ENCODE peak calls at places on chromosomes 12 and 14, in seven cellular contexts. K, J, L, Z, P, C and N are unnamed samples.

GRCh38 chr12:57781241-57781640 is 1.3 kb upstream of the TSFM start:
- DNase-seq in K (no peak), P (no peak), C (no peak), Z (no peak), L (no peak), J (no peak), N (no peak)

GRCh38 chr12:89263153-89263552 is 89.1 kb downstream of the DUSP6 start:
- DNase-seq in P (no peak), C (no peak), K (no peak), Z (no peak), J (no peak), L (no peak), N (no peak)

GRCh38 chr12:40469736-40470135 is 222.5 kb upstream of the CNTN1 start:
- DNase-seq in K (no peak), J (no peak), L (peak; percentile 4), Z (no peak), C (no peak), P (no peak), N (no peak)

GRCh38 chr12:77572371-77572770 is 258.3 kb upstream of the NAV3 start:
- DNase-seq in L (no peak), P (no peak), Z (no peak), J (no peak), K (no peak), C (no peak), N (no peak)

GRCh38 chr12:6532927-6533652 is 1.2 kb upstream of the GAPDH start:
- DNase-seq in C (no peak), P (no peak), J (no peak), Z (peak; percentile 25), K (peak; percentile 84), L (peak; percentile 79), N (no peak)

GRCh38 chr12:34600592-34601462 is 578.5 kb downstream of the ALG10 start:
- DNase-seq in K (no peak), J (no peak), L (peak; percentile 0), Z (peak; percentile 1), C (no peak), P (no peak), N (no peak)

GRCh38 chr12:554001-554285 is 94.2 kb downstream of the B4GALNT3 start:
- DNase-seq in J (no peak), K (no peak), P (no peak), Z (no peak), C (no peak), L (no peak), N (no peak)

GRCh38 chr14:104315625-104316024 is 177.2 kb downstream of the KIF26A start:
- DNase-seq in Z (no peak), J (no peak), L (no peak), P (no peak), K (no peak), C (no peak), N (no peak)

GRCh38 chr14:67365476-67365875 is 5.3 kb downstream of the EIF2S1 start:
- DNase-seq in K (no peak), P (no peak), L (no peak), J (no peak), C (no peak), Z (no peak), N (no peak)

GRCh38 chr12:105740970-105741725 is 397.6 kb downstream of the NUAK1 start:
- DNase-seq in P (no peak), K (no peak), Z (no peak), C (no peak), J (no peak), L (no peak), N (no peak)

GRCh38 chr14:102049258-102050025 is 37.4 kb downstream of the HSP90AA1 start:
- DNase-seq in C (no peak), J (no peak), P (no peak), Z (no peak), K (no peak), L (no peak), N (no peak)

GRCh38 chr12:50099302-50100008 is 4.4 kb upstream of the GPD1 start:
- DNase-seq in P (no peak), K (no peak), C (no peak), J (no peak), L (no peak), Z (no peak), N (no peak)

GRCh38 chr12:99529966-99530365 is 117.6 kb upstream of the GARIN6 start:
- DNase-seq in C (no peak), Z (no peak), J (no peak), L (no peak), P (peak; percentile 62), K (no peak), N (no peak)

GRCh38 chr12:92602930-92603623 is 99.7 kb upstream of the PLEKHG7 start:
- DNase-seq in K (no peak), L (no peak), P (no peak), C (no peak), Z (no peak), J (no peak), N (no peak)

GRCh38 chr12:92601680-92602079 is 101.1 kb upstream of the PLEKHG7 start:
- DNase-seq in P (no peak), C (no peak), L (no peak), Z (no peak), K (no peak), J (no peak), N (no peak)

GRCh38 chr12:92603741-92604432 is 98.9 kb upstream of the PLEKHG7 start:
- DNase-seq in J (no peak), K (no peak), P (no peak), Z (no peak), C (no peak), L (no peak), N (peak; percentile 44)

GRCh38 chr12:92604786-92605185 is 98.0 kb upstream of the PLEKHG7 start:
- DNase-seq in L (no peak), Z (no peak), P (no peak), J (no peak), C (no peak), K (no peak), N (no peak)

GRCh38 chr12:92602476-92602875 is 100.3 kb upstream of the PLEKHG7 start:
- DNase-seq in L (no peak), J (no peak), K (no peak), P (no peak), C (no peak), Z (no peak), N (peak; percentile 63)
- TF ChIP-seq JUND in L (peak; percentile 6), J (no peak), K (no peak), P (no peak), C (no peak), Z (no peak), N (peak; percentile 33)

DNA sequence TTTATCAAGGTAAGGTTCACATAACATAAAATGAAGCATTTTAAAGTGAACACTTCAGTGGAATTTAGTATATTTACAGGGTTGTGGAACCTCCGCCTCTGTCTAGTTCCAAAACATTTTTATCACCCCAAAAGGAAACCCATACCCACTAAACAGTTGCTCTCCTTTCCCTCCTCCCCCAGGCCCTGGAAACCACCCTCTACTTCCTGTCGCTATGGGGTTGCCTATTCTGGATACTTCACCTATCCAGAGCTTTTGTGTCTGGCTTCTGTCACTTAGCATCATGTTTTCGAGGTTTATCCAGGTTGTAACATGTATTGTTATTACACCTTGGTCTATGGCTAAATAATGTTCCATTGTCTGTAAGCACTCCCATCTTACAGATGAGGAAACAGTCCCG is 27.7 kb upstream of the ZFP36L1 start:
- DNase-seq in P (no peak), C (no peak), L (no peak), J (no peak), K (no peak), Z (no peak), N (no peak)
- TF ChIP-seq JUND in P (no peak), C (no peak), L (no peak), J (no peak), K (no peak), Z (no peak), N (no peak)

DNA sequence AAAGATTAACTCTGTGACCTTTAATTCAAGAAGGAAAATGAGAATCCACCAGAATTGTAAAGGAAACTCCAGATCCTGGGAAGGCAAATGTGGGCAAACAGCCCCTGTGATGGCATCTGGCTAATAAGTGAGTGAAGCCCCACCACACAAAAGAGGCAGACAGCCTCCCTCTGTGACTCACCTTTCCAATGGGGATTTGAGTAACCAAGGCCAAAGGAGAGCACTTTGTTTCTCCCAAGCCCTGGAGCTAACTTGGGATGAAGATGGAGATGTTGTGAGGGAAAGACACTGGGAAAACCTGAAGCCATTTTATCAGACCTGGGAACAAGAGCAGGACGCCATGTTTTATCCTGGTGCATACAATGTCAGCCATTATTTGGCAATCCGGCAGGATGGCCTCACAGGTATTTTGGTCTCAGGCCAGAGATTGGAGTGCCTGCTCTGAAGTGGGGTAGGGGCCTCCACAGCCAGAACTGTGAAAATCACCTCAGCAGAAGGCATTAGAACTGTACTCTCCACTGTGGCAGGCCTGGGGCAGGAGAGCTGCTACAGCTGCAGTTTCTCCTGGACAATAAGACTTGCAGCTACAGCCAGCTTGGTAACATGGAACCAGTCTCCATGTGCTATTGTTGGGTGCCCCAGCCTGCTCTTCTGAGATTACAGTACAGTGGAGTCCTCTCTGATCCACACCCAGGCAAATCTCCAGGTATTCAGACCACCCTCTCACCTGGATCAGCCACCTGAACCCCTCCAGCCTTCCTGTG is 96.6 kb upstream of the PCED1B start:
- DNase-seq in L (no peak), Z (no peak), J (no peak), K (no peak), P (no peak), C (no peak), N (no peak)
- TF ChIP-seq JUND in L (no peak), Z (no peak), J (no peak), K (no peak), P (no peak), C (no peak), N (no peak)

GRCh38 chr14:32938719-32939253 is at the start of gene NPAS3:
- DNase-seq in Z (no peak), J (no peak), K (no peak), L (peak; percentile 71), P (no peak), C (no peak), N (no peak)

GRCh38 chr14:32941668-32942065 is 3.0 kb downstream of the NPAS3 start:
- DNase-seq in C (no peak), J (no peak), Z (no peak), K (no peak), P (no peak), L (no peak), N (no peak)

GRCh38 chr14:32940711-32941667 is 2.3 kb downstream of the NPAS3 start:
- DNase-seq in L (no peak), K (no peak), J (no peak), P (no peak), C (no peak), Z (no peak), N (no peak)

GRCh38 chr14:32940066-32940651 is 1.5 kb downstream of the NPAS3 start:
- DNase-seq in L (no peak), J (no peak), Z (no peak), C (no peak), P (no peak), K (no peak), N (no peak)

DNA sequence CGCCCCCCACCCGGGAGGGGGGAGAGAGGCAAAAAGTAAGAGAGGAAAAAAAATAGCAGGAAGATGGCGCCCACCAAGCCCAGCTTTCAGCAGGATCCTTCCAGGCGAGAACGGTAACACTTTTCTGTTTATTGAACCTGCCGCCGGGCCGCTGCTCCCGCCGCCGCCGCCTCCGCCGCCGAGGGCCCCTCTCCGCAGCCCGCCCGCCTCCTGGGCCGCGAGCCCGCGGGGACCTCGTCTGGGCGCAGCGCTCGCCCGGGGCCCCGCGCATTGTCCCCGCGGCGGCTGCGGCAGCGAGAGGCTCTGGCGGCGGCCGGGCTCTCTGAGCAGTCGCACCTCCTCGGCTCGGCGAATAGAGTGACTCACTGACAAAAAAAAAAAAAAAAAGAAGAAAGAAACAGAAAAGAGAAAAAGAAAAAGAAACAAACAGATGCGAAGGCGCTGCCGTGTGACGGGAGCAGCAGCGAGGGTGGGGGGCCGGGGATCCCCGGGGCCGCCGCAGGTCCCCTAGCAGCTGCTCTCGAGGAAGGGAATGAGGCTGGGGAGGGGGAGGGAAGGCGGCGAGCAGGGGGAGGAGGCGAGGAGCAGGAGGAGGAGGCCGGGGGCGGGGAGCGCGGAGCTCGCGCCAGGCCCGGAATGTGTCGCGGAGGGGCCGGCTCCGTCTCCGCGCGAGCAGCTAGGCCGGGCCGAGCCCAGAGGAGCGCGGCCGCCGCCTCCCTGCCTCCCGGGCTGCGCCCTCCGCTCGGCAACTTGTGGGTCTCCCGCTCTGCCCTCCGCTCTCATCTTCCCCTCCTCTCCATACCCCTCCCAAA is 781 bp downstream of the NPAS3 start:
- DNase-seq in P (no peak), Z (no peak), C (no peak), L (peak; percentile 78), J (no peak), K (no peak), N (peak; percentile 62)
- TF ChIP-seq JUND in P (no peak), Z (no peak), C (no peak), L (no peak), J (no peak), K (no peak), N (no peak)